ENCODE peak calls at places on chromosomes 3 and 15, in nine cellular contexts. A is WTC11; F is stromal cell of bone marrow; J is H54; B is MV-4-11; Y is thoracic aorta; I is activated CD4-positive, alpha-beta T cell treated with anti-CD3 and anti-CD28 coated beads, Interleukin-2, amount 50 U/mL, for 1 hour; D is NCI-H460; Q is LoVo. X is an unnamed sample.

GRCh38 chr3:51559961-51560360 is 21.4 kb downstream of the RAD54L2 start:
- DNase-seq in A (no peak), F (no peak), J (no peak), B (no peak), Y (no peak), I (no peak), D (no peak), Q (no peak), X (no peak)

GRCh38 chr3:144265527-144266100 is 294.0 kb downstream of the DIPK2A start:
- DNase-seq in A (no peak), F (peak; percentile 33), J (no peak), B (peak; percentile 72), Y (no peak), I (no peak), D (no peak), Q (no peak), X (no peak)

GRCh38 chr15:64004582-64004981 is 41.7 kb downstream of the DAPK2 start:
- DNase-seq in A (no peak), F (no peak), J (peak; percentile 45), B (no peak), Y (no peak), I (no peak), D (no peak), Q (peak; percentile 98), X (no peak)

GRCh38 chr3:52195823-52196331 is 2.1 kb upstream of the ALAS1 start:
- DNase-seq in A (no peak), F (peak; percentile 69), J (no peak), B (peak; percentile 94), Y (no peak), I (no peak), D (no peak), Q (no peak), X (no peak)

GRCh38 chr3:45872569-45872968 is 13.8 kb upstream of the CCR9 start:
- DNase-seq in A (no peak), F (no peak), J (no peak), B (no peak), Y (no peak), I (no peak), D (no peak), Q (no peak), X (no peak)

GRCh38 chr15:73375755-73376305 is 7.1 kb upstream of the HCN4 start:
- DNase-seq in A (no peak), F (no peak), J (no peak), B (no peak), Y (no peak), I (no peak), D (no peak), Q (no peak), X (no peak)

GRCh38 chr15:76764004-76764403 is 141.1 kb downstream of the SCAPER start:
- DNase-seq in A (no peak), F (no peak), J (no peak), B (no peak), Y (no peak), I (no peak), D (no peak), Q (no peak), X (no peak)

GRCh38 chr3:14274537-14274936 is 95.9 kb downstream of the LSM3 start:
- DNase-seq in A (no peak), F (no peak), J (no peak), B (no peak), Y (no peak), I (no peak), D (no peak), Q (no peak), X (no peak)

GRCh38 chr3:10666621-10667020 is 149.4 kb upstream of the SLC6A11 start:
- DNase-seq in A (no peak), F (no peak), J (peak; percentile 28), B (peak; percentile 29), Y (no peak), I (no peak), D (no peak), Q (no peak), X (no peak)

GRCh38 chr3:146948161-146948560 is 343.0 kb upstream of the PLSCR5 start:
- DNase-seq in A (no peak), F (no peak), J (no peak), B (no peak), Y (no peak), I (no peak), D (no peak), Q (no peak), X (no peak)

GRCh38 chr3:73784647-73785420 is 160.1 kb upstream of the PDZRN3 start:
- DNase-seq in A (no peak), F (no peak), J (no peak), B (no peak), Y (no peak), I (no peak), D (peak; percentile 13), Q (no peak), X (no peak)

GRCh38 chr3:10614160-10614559 is 108.8 kb upstream of the ATP2B2 start:
- DNase-seq in A (no peak), F (no peak), J (no peak), B (no peak), Y (no peak), I (no peak), D (no peak), Q (no peak), X (no peak)

GRCh38 chr3:87145553-87145952 is 81.6 kb upstream of the CHMP2B start:
- DNase-seq in A (peak; percentile 75), F (no peak), J (no peak), B (no peak), Y (no peak), I (no peak), D (no peak), Q (no peak), X (no peak)

GRCh38 chr3:173055228-173055933 is 85.7 kb downstream of the SPATA16 start:
- DNase-seq in A (no peak), F (no peak), J (no peak), B (no peak), Y (no peak), I (no peak), D (no peak), Q (no peak), X (no peak)

GRCh38 chr15:53833134-53833624 is 73.7 kb upstream of the WDR72 start:
- DNase-seq in A (no peak), F (peak; percentile 13), J (no peak), B (no peak), Y (no peak), I (no peak), D (no peak), Q (no peak), X (no peak)

GRCh38 chr3:3085782-3086181 is 24.4 kb downstream of the IL5RA start:
- DNase-seq in A (no peak), F (no peak), J (no peak), B (no peak), Y (no peak), I (no peak), D (no peak), Q (no peak), X (no peak)

GRCh38 chr3:53545365-53546031 is 51.1 kb downstream of the CACNA1D start:
- DNase-seq in A (no peak), F (no peak), J (no peak), B (peak; percentile 33), Y (no peak), I (no peak), D (no peak), Q (no peak), X (no peak)

GRCh38 chr3:179149239-179149887 is 1.2 kb downstream of the PIK3CA start:
- DNase-seq in A (no peak), F (peak; percentile 3), J (no peak), B (no peak), Y (no peak), I (peak; percentile 33), D (no peak), Q (peak; percentile 23), X (peak; percentile 79)

GRCh38 chr3:54712539-54712938 is 215.3 kb downstream of the LRTM1 start:
- DNase-seq in A (no peak), F (peak; percentile 13), J (no peak), B (no peak), Y (no peak), I (no peak), D (no peak), Q (no peak), X (no peak)

GRCh38 chr15:78100886-78101285 is 8.5 kb downstream of the SH2D7 start:
- DNase-seq in A (no peak), F (no peak), J (no peak), B (no peak), Y (no peak), I (no peak), D (no peak), Q (no peak), X (no peak)

GRCh38 chr3:41418961-41419691 is 219.8 kb downstream of the CTNNB1 start:
- DNase-seq in A (no peak), F (peak; percentile 43), J (peak; percentile 63), B (peak; percentile 4), Y (no peak), I (no peak), D (peak; percentile 14), Q (no peak), X (no peak)

GRCh38 chr15:94272251-94272898 is 41.0 kb downstream of the MCTP2 start:
- DNase-seq in A (no peak), F (no peak), J (no peak), B (peak; percentile 52), Y (no peak), I (no peak), D (no peak), Q (no peak), X (no peak)

GRCh38 chr3:155595371-155595770 is 149.5 kb downstream of the PLCH1 start:
- DNase-seq in A (no peak), F (no peak), J (no peak), B (no peak), Y (no peak), I (no peak), D (no peak), Q (no peak), X (no peak)

GRCh38 chr3:94121161-94121560 is 58.3 kb downstream of the NSUN3 start:
- DNase-seq in A (no peak), F (no peak), J (no peak), B (no peak), Y (no peak), I (no peak), D (no peak), Q (no peak), X (no peak)

GRCh38 chr3:157045238-157045860 is 114.6 kb downstream of the CCNL1 start:
- DNase-seq in A (peak; percentile 36), F (no peak), J (no peak), B (no peak), Y (no peak), I (no peak), D (no peak), Q (no peak), X (no peak)

X was measured in B cell.